ENCODE peak calls at places on chromosome 18, in five cellular contexts. One of them, this sample, is unnamed. For H3K36me3, the result is how much of the 10 kb centered on the place peaks cover.

GRCh38 chr18:79275992-79276391 is 119.7 kb upstream of the NFATC1 start:
- DNase-seq in Peyer's patch: no peak
- DNase-seq in brain microvascular endothelial cell: peak
- DNase-seq in neural progenitor cell: no peak
- DNase-seq in tibial nerve: no peak
- DNase-seq in this sample: peak

GRCh38 chr18:26504831-26505230 is 43.5 kb downstream of the KCTD1 start:
- DNase-seq in Peyer's patch: no peak
- DNase-seq in brain microvascular endothelial cell: no peak
- DNase-seq in neural progenitor cell: no peak
- DNase-seq in tibial nerve: no peak
- DNase-seq in this sample: no peak

GRCh38 chr18:14089781-14090180 is 42.5 kb downstream of the ZNF519 start:
- DNase-seq in Peyer's patch: no peak
- DNase-seq in brain microvascular endothelial cell: no peak
- DNase-seq in neural progenitor cell: no peak
- DNase-seq in tibial nerve: no peak
- DNase-seq in this sample: no peak

GRCh38 chr18:24534271-24534670 is 73.8 kb downstream of the HRH4 start:
- DNase-seq in Peyer's patch: no peak
- DNase-seq in brain microvascular endothelial cell: no peak
- DNase-seq in neural progenitor cell: no peak
- DNase-seq in tibial nerve: no peak
- DNase-seq in this sample: no peak

GRCh38 chr18:80202264-80202998 is 44.9 kb downstream of the PARD6G start:
- DNase-seq in Peyer's patch: no peak
- DNase-seq in brain microvascular endothelial cell: no peak
- DNase-seq in neural progenitor cell: no peak
- DNase-seq in tibial nerve: no peak
- DNase-seq in this sample: no peak

GRCh38 chr18:25425030-25425429 is 73.1 kb upstream of the ZNF521 start:
- DNase-seq in Peyer's patch: no peak
- DNase-seq in brain microvascular endothelial cell: no peak
- DNase-seq in neural progenitor cell: no peak
- DNase-seq in tibial nerve: no peak
- DNase-seq in this sample: no peak

GRCh38 chr18:6741290-6741689 is 11.8 kb downstream of the ARHGAP28 start:
- DNase-seq in Peyer's patch: no peak
- DNase-seq in brain microvascular endothelial cell: peak
- DNase-seq in neural progenitor cell: no peak
- DNase-seq in tibial nerve: peak
- DNase-seq in this sample: peak

GRCh38 chr18:33440011-33440383 is 524 bp downstream of the CCDC178 start:
- DNase-seq in Peyer's patch: peak
- DNase-seq in brain microvascular endothelial cell: peak
- DNase-seq in neural progenitor cell: peak
- DNase-seq in tibial nerve: peak
- DNase-seq in this sample: peak

GRCh38 chr18:28657836-28658410 is 481.0 kb upstream of the CDH2 start:
- DNase-seq in Peyer's patch: no peak
- DNase-seq in brain microvascular endothelial cell: peak
- DNase-seq in neural progenitor cell: no peak
- DNase-seq in tibial nerve: no peak
- DNase-seq in this sample: peak

GRCh38 chr18:48374423-48375149 is 34.6 kb downstream of the ZBTB7C start:
- DNase-seq in Peyer's patch: no peak
- DNase-seq in brain microvascular endothelial cell: no peak
- DNase-seq in neural progenitor cell: no peak
- DNase-seq in tibial nerve: no peak
- DNase-seq in this sample: no peak

GRCh38 chr18:77223221-77223639 is 26.4 kb upstream of the GALR1 start:
- DNase-seq in Peyer's patch: no peak
- DNase-seq in brain microvascular endothelial cell: no peak
- DNase-seq in neural progenitor cell: no peak
- DNase-seq in tibial nerve: no peak
- DNase-seq in this sample: no peak

GRCh38 chr18:47063070-47063469 is 27.6 kb upstream of the ELOA2 start:
- DNase-seq in Peyer's patch: no peak
- DNase-seq in brain microvascular endothelial cell: no peak
- DNase-seq in neural progenitor cell: no peak
- DNase-seq in tibial nerve: no peak
- DNase-seq in this sample: no peak

GRCh38 chr18:47737956-47738355 is 192.5 kb downstream of the SMAD2 start:
- DNase-seq in Peyer's patch: no peak
- DNase-seq in brain microvascular endothelial cell: no peak
- DNase-seq in neural progenitor cell: no peak
- DNase-seq in tibial nerve: no peak
- DNase-seq in this sample: no peak

GRCh38 chr18:26307161-26307773 is 81.0 kb downstream of the TAF4B start:
- DNase-seq in Peyer's patch: no peak
- DNase-seq in brain microvascular endothelial cell: peak
- DNase-seq in neural progenitor cell: peak
- DNase-seq in tibial nerve: peak
- DNase-seq in this sample: peak

GRCh38 chr18:62868645-62869044 is 153.3 kb downstream of the PHLPP1 start:
- DNase-seq in Peyer's patch: no peak
- DNase-seq in brain microvascular endothelial cell: no peak
- DNase-seq in neural progenitor cell: no peak
- DNase-seq in tibial nerve: no peak
- DNase-seq in this sample: no peak

GRCh38 chr18:59604877-59605276 is 92.3 kb downstream of the CCBE1 start:
- DNase-seq in Peyer's patch: no peak
- DNase-seq in brain microvascular endothelial cell: no peak
- DNase-seq in neural progenitor cell: no peak
- DNase-seq in tibial nerve: no peak
- DNase-seq in this sample: peak

GRCh38 chr18:5015213-5015612 is 181.8 kb downstream of the AKAIN1 start:
- DNase-seq in Peyer's patch: no peak
- DNase-seq in brain microvascular endothelial cell: no peak
- DNase-seq in neural progenitor cell: no peak
- DNase-seq in tibial nerve: no peak
- DNase-seq in this sample: no peak

GRCh38 chr18:44996261-44996660 is 315.6 kb downstream of the SETBP1 start:
- DNase-seq in Peyer's patch: no peak
- DNase-seq in brain microvascular endothelial cell: no peak
- DNase-seq in neural progenitor cell: no peak
- DNase-seq in tibial nerve: no peak
- DNase-seq in this sample: no peak

GRCh38 chr18:76449110-76449453 is 46.0 kb downstream of the ZNF516 start:
- DNase-seq in Peyer's patch: peak
- DNase-seq in brain microvascular endothelial cell: no peak
- DNase-seq in neural progenitor cell: no peak
- DNase-seq in tibial nerve: no peak
- DNase-seq in this sample: no peak

GRCh38 chr18:23504720-23505119 is 1.4 kb downstream of the RMC1 start:
- DNase-seq in Peyer's patch: no peak
- DNase-seq in brain microvascular endothelial cell: no peak
- DNase-seq in neural progenitor cell: no peak
- DNase-seq in tibial nerve: no peak
- DNase-seq in this sample: no peak

GRCh38 chr18:54616220-54616848 is 25.3 kb downstream of the DYNAP start:
- DNase-seq in Peyer's patch: no peak
- DNase-seq in brain microvascular endothelial cell: no peak
- DNase-seq in neural progenitor cell: no peak
- DNase-seq in tibial nerve: no peak
- DNase-seq in this sample: peak

GRCh38 chr18:75167759-75168211 is 41.2 kb downstream of the PTGR3 start:
- DNase-seq in Peyer's patch: no peak
- DNase-seq in brain microvascular endothelial cell: no peak
- DNase-seq in neural progenitor cell: no peak
- DNase-seq in tibial nerve: no peak
- DNase-seq in this sample: no peak

GRCh38 chr18:49019446-49020045 is 68.8 kb upstream of the SMAD7 start:
- DNase-seq in Peyer's patch: peak
- DNase-seq in brain microvascular endothelial cell: no peak
- DNase-seq in neural progenitor cell: no peak
- DNase-seq in tibial nerve: no peak
- DNase-seq in this sample: peak

GRCh38 chr18:54162431-54162830 is 62.0 kb downstream of the MBD2 start:
- DNase-seq in Peyer's patch: no peak
- DNase-seq in brain microvascular endothelial cell: peak
- DNase-seq in neural progenitor cell: no peak
- DNase-seq in tibial nerve: no peak
- DNase-seq in this sample: peak

GRCh38 chr18:48840491-48840877 is 110.3 kb downstream of the SMAD7 start:
- DNase-seq in Peyer's patch: no peak
- DNase-seq in brain microvascular endothelial cell: no peak
- DNase-seq in neural progenitor cell: no peak
- DNase-seq in tibial nerve: no peak
- DNase-seq in this sample: no peak

GRCh38 chr18:22900558-22901183 is 32.5 kb upstream of the RBBP8 start:
- DNase-seq in Peyer's patch: no peak
- DNase-seq in brain microvascular endothelial cell: no peak
- DNase-seq in neural progenitor cell: no peak
- DNase-seq in tibial nerve: no peak
- DNase-seq in this sample: no peak

GRCh38 chr18:8238507-8238906 is 370.7 kb upstream of the RAB12 start:
- DNase-seq in Peyer's patch: no peak
- DNase-seq in brain microvascular endothelial cell: no peak
- DNase-seq in neural progenitor cell: no peak
- DNase-seq in tibial nerve: no peak
- DNase-seq in this sample: no peak

GRCh38 chr18:8247700-8248099 is 361.5 kb upstream of the RAB12 start:
- DNase-seq in Peyer's patch: no peak
- DNase-seq in brain microvascular endothelial cell: no peak
- DNase-seq in neural progenitor cell: peak
- DNase-seq in tibial nerve: no peak
- DNase-seq in this sample: no peak

GRCh38 chr18:8241731-8242130 is 367.5 kb upstream of the RAB12 start:
- DNase-seq in Peyer's patch: no peak
- DNase-seq in brain microvascular endothelial cell: no peak
- DNase-seq in neural progenitor cell: no peak
- DNase-seq in tibial nerve: no peak
- DNase-seq in this sample: no peak

GRCh38 chr18:8242306-8242705 is 366.9 kb upstream of the RAB12 start:
- DNase-seq in Peyer's patch: no peak
- DNase-seq in brain microvascular endothelial cell: no peak
- DNase-seq in neural progenitor cell: no peak
- DNase-seq in tibial nerve: no peak
- DNase-seq in this sample: no peak
- TF ChIP-seq CTCF in Peyer's patch: no peak
- TF ChIP-seq CTCF in brain microvascular endothelial cell: no peak
- TF ChIP-seq CTCF in neural progenitor cell: no peak
- TF ChIP-seq CTCF in tibial nerve: no peak
- TF ChIP-seq CTCF in this sample: no peak

DNA sequence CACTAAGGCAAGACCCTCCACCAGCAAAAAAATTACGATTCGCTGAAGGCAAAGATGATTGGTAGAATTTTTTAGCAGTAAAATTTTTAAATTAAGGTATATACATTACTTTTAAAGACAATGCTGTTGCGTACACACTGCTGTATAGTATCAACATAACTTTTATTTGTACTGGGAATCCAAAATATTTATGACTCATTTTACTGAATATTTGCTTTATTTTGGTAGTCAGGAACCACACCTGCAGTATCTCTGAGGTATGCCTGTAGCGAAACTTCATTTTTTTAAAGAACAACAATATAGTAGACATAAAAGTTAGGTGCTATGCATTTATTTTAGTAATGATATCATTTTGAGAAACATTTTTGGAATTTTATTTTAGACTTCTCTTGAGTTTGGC is 57.8 kb downstream of the GALNT1 start:
- DNase-seq in Peyer's patch: no peak
- DNase-seq in brain microvascular endothelial cell: no peak
- DNase-seq in neural progenitor cell: no peak
- DNase-seq in tibial nerve: no peak
- DNase-seq in this sample: no peak
- H3K36me3 ChIP-seq in Peyer's patch: under half
- H3K36me3 ChIP-seq in brain microvascular endothelial cell: under half
- H3K36me3 ChIP-seq in neural progenitor cell: under half
- H3K36me3 ChIP-seq in tibial nerve: under half
- H3K36me3 ChIP-seq in this sample: under half

GRCh38 chr18:70195014-70195614 is 10.4 kb downstream of the RTTN start:
- DNase-seq in Peyer's patch: no peak
- DNase-seq in brain microvascular endothelial cell: no peak
- DNase-seq in neural progenitor cell: no peak
- DNase-seq in tibial nerve: no peak
- DNase-seq in this sample: no peak

GRCh38 chr18:70197844-70198243 is 7.6 kb downstream of the RTTN start:
- DNase-seq in Peyer's patch: no peak
- DNase-seq in brain microvascular endothelial cell: no peak
- DNase-seq in neural progenitor cell: no peak
- DNase-seq in tibial nerve: no peak
- DNase-seq in this sample: no peak

GRCh38 chr18:70197042-70197441 is 8.4 kb downstream of the RTTN start:
- DNase-seq in Peyer's patch: no peak
- DNase-seq in brain microvascular endothelial cell: no peak
- DNase-seq in neural progenitor cell: no peak
- DNase-seq in tibial nerve: no peak
- DNase-seq in this sample: no peak

GRCh38 chr18:70195852-70196434 is 9.5 kb downstream of the RTTN start:
- DNase-seq in Peyer's patch: no peak
- DNase-seq in brain microvascular endothelial cell: peak
- DNase-seq in neural progenitor cell: peak
- DNase-seq in tibial nerve: peak
- DNase-seq in this sample: peak

DNA sequence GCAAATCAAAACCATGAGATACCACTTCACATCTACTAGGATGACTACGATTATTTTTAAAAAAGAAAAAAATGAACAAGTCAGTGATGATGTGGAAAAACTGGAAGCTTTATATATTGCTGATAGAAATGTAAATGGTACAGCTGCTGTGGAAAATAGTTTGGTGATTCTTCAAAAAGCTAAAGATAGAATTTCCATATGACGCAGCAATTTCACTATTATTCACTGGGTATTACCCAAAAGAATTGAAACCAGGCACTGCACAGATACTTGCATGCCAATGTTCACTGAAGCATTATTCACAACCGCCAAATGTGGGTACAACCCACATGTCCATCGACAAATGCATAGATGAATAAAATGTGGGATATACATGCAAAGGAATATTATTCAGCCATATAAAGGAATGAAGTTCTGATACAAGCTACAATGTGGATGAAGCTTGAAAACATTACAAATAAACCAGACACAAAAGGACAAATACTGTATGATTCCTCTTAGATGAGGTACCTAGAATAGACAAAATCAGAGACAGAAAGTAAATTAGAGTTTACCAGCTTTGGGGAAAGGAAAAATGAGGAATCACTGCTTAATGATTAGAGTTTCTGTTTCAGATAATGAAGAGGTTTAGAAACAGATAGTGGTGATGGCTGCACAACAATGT is 11.1 kb downstream of the RTTN start:
- DNase-seq in Peyer's patch: no peak
- DNase-seq in brain microvascular endothelial cell: no peak
- DNase-seq in neural progenitor cell: no peak
- DNase-seq in tibial nerve: no peak
- DNase-seq in this sample: no peak
- H3K4me3 ChIP-seq in Peyer's patch: no peak
- H3K4me3 ChIP-seq in brain microvascular endothelial cell: no peak
- H3K4me3 ChIP-seq in neural progenitor cell: no peak
- H3K4me3 ChIP-seq in tibial nerve: no peak
- H3K4me3 ChIP-seq in this sample: no peak

GRCh38 chr18:2906522-2907458 is 60.0 kb downstream of the EMILIN2 start:
- DNase-seq in Peyer's patch: peak
- DNase-seq in brain microvascular endothelial cell: no peak
- DNase-seq in neural progenitor cell: peak
- DNase-seq in tibial nerve: no peak
- DNase-seq in this sample: no peak
- TF ChIP-seq CTCF in Peyer's patch: peak
- TF ChIP-seq CTCF in brain microvascular endothelial cell: peak
- TF ChIP-seq CTCF in neural progenitor cell: peak
- TF ChIP-seq CTCF in tibial nerve: no peak
- TF ChIP-seq CTCF in this sample: peak

GRCh38 chr18:41758534-41758933 is 196.5 kb upstream of the PIK3C3 start:
- DNase-seq in Peyer's patch: no peak
- DNase-seq in brain microvascular endothelial cell: no peak
- DNase-seq in neural progenitor cell: no peak
- DNase-seq in tibial nerve: no peak
- DNase-seq in this sample: no peak
- H3K36me3 ChIP-seq in Peyer's patch: under half
- H3K36me3 ChIP-seq in brain microvascular endothelial cell: under half
- H3K36me3 ChIP-seq in neural progenitor cell: under half
- H3K36me3 ChIP-seq in tibial nerve: under half
- H3K36me3 ChIP-seq in this sample: under half